ENCODE peak calls at places on chromosomes 13 and 19, in five cellular contexts. H is ovary, J is H1, C is tibial nerve, N is transverse colon. Z is an unnamed sample.

GRCh38 chr13:84925443-84925842 is 873.8 kb downstream of the SLITRK6 start:
- DNase-seq in N (no peak), J (no peak), H (no peak), C (no peak), Z (no peak)

GRCh38 chr13:36685912-36686311 is 12.1 kb downstream of the SERTM1 start:
- DNase-seq in H (no peak), N (no peak), C (no peak), J (no peak), Z (no peak)

GRCh38 chr19:46529622-46530451 is 34.2 kb upstream of the PNMA8B start:
- DNase-seq in J (peak; percentile 86), H (peak; percentile 71), C (peak; percentile 53), N (peak; percentile 70), Z (peak; percentile 75)

GRCh38 chr19:10454267-10454666 is 33.9 kb downstream of the PDE4A start:
- DNase-seq in J (peak; percentile 85), C (no peak), N (no peak), H (no peak), Z (no peak)

GRCh38 chr19:11377237-11377636 is 2.8 kb downstream of the SWSAP1 start:
- DNase-seq in J (no peak), N (peak; percentile 48), H (no peak), C (peak; percentile 43), Z (no peak)

GRCh38 chr19:46015080-46015960 is 7.5 kb downstream of the PGLYRP1 start:
- DNase-seq in H (peak; percentile 48), N (peak; percentile 83), C (no peak), J (peak; percentile 93), Z (no peak)

GRCh38 chr13:29883941-29884518 is 33.6 kb upstream of the UBL3 start:
- DNase-seq in J (no peak), N (no peak), C (no peak), H (no peak), Z (no peak)

GRCh38 chr19:55251296-55252081 is 7.3 kb downstream of the PPP6R1 start:
- DNase-seq in N (no peak), C (no peak), J (no peak), H (no peak), Z (no peak)

GRCh38 chr13:74174810-74175209 is 40.6 kb upstream of the KLF12 start:
- DNase-seq in H (no peak), J (no peak), N (no peak), C (no peak), Z (no peak)

GRCh38 chr13:101209206-101209893 is 207.0 kb downstream of the NALCN start:
- DNase-seq in N (no peak), C (no peak), J (no peak), H (no peak), Z (no peak)

GRCh38 chr19:55643733-55644116 is 276 bp downstream of the ZNF581 start:
- DNase-seq in J (no peak), H (peak; percentile 48), N (no peak), C (no peak), Z (no peak)

GRCh38 chr13:36981156-36981743 is 17.9 kb downstream of the ALG5 start:
- DNase-seq in J (no peak), N (no peak), H (no peak), C (no peak), Z (no peak)

GRCh38 chr13:23020246-23020843 is 160.4 kb upstream of the SGCG start:
- DNase-seq in N (peak; percentile 42), H (peak; percentile 37), C (peak; percentile 76), J (peak; percentile 48), Z (no peak)

GRCh38 chr13:80923907-80924306 is 583.0 kb upstream of the SPRY2 start:
- DNase-seq in C (no peak), N (no peak), J (no peak), H (no peak), Z (no peak)

GRCh38 chr13:94854688-94855087 is 142.3 kb upstream of the SOX21 start:
- DNase-seq in C (no peak), N (no peak), H (no peak), J (no peak), Z (no peak)

GRCh38 chr13:83286737-83287136 is 595.5 kb downstream of the SLITRK1 start:
- DNase-seq in J (no peak), H (no peak), C (no peak), N (no peak), Z (no peak)

GRCh38 chr13:40539954-40540706 is 126.3 kb downstream of the FOXO1 start:
- DNase-seq in C (no peak), J (no peak), H (no peak), N (no peak), Z (no peak)

GRCh38 chr19:38706792-38707511 is 37.3 kb downstream of the CAPN12 start:
- DNase-seq in N (no peak), H (no peak), J (no peak), C (no peak), Z (no peak)

GRCh38 chr13:42377640-42378382 is 105.9 kb downstream of the AKAP11 start:
- DNase-seq in C (no peak), N (no peak), H (no peak), J (no peak), Z (no peak)
- TF ChIP-seq EP300 in C (no peak), N (no peak), H (no peak), J (no peak), Z (no peak)

GRCh38 chr13:109682534-109683244 is 103.7 kb downstream of the IRS2 start:
- DNase-seq in N (no peak), J (no peak), H (no peak), C (no peak), Z (no peak)

GRCh38 chr13:109684836-109685602 is 101.4 kb downstream of the IRS2 start:
- DNase-seq in H (peak; percentile 45), N (peak; percentile 74), C (peak; percentile 31), J (no peak), Z (no peak)

GRCh38 chr13:109687559-109688448 is 98.6 kb downstream of the IRS2 start:
- DNase-seq in H (no peak), C (no peak), J (no peak), N (peak; percentile 77), Z (no peak)

GRCh38 chr13:109680930-109681329 is 105.5 kb downstream of the IRS2 start:
- DNase-seq in H (no peak), N (no peak), J (no peak), C (no peak), Z (no peak)

GRCh38 chr13:109684084-109684835 is 102.1 kb downstream of the IRS2 start:
- DNase-seq in N (peak; percentile 60), C (no peak), J (no peak), H (no peak), Z (no peak)
- H3K27ac ChIP-seq in N (peak overlapping the region; percentile 87), C (no peak overlapping the region), J (no peak overlapping the region), H (peak overlapping the region; percentile 63), Z (peak overlapping the region; percentile 0)

GRCh38 chr13:97262058-97262457 is 39.9 kb downstream of the MBNL2 start:
- DNase-seq in J (peak; percentile 39), C (no peak), N (no peak), H (no peak), Z (no peak)

GRCh38 chr13:97263160-97263559 is 41.0 kb downstream of the MBNL2 start:
- DNase-seq in N (no peak), H (no peak), J (no peak), C (peak; percentile 3), Z (no peak)

GRCh38 chr13:97266734-97267417 is 44.7 kb downstream of the MBNL2 start:
- DNase-seq in N (no peak), H (no peak), C (no peak), J (no peak), Z (no peak)

GRCh38 chr13:97266328-97266727 is 44.2 kb downstream of the MBNL2 start:
- DNase-seq in C (no peak), N (no peak), H (no peak), J (no peak), Z (no peak)

GRCh38 chr13:97264663-97265062 is 42.5 kb downstream of the MBNL2 start:
- DNase-seq in N (no peak), J (no peak), H (no peak), C (no peak), Z (no peak)
- H3K4me1 ChIP-seq in N (peaks cover 25% of the 10 kb centered on the region), J (peaks cover 11% of the 10 kb centered on the region), H (peaks cover 46% of the 10 kb centered on the region), C (peaks cover 76% of the 10 kb centered on the region), Z (peaks cover 50% of the 10 kb centered on the region)

GRCh38 chr19:13861714-13862531 is 15.0 kb upstream of the NANOS3 start:
- DNase-seq in J (peak; percentile 99), C (peak; percentile 92), N (peak; percentile 95), H (peak; percentile 98), Z (peak; percentile 97)
- TF ChIP-seq EP300 in J (peak; percentile 44), C (peak; percentile 59), N (no peak), H (no peak), Z (no peak)

GRCh38 chr19:18465964-18466339 is 28.0 kb upstream of the ISYNA1 start:
- DNase-seq in C (no peak), N (no peak), J (no peak), H (no peak), Z (no peak)

GRCh38 chr19:18466354-18466753 is 28.4 kb upstream of the ISYNA1 start:
- DNase-seq in J (no peak), C (no peak), N (no peak), H (no peak), Z (no peak)

GRCh38 chr19:18461471-18461870 is 23.5 kb upstream of the ISYNA1 start:
- DNase-seq in N (no peak), C (no peak), J (no peak), H (peak; percentile 46), Z (no peak)

GRCh38 chr19:18465214-18465963 is 27.5 kb upstream of the ISYNA1 start:
- DNase-seq in J (no peak), H (peak; percentile 53), C (no peak), N (no peak), Z (no peak)

GRCh38 chr19:18464646-18465045 is 26.7 kb upstream of the ISYNA1 start:
- DNase-seq in H (peak; percentile 83), J (no peak), N (peak; percentile 79), C (peak; percentile 84), Z (no peak)
- H3K27ac ChIP-seq in H (peak overlapping the region; percentile 63), J (no peak overlapping the region), N (peak overlapping the region; percentile 78), C (peak overlapping the region; percentile 62), Z (peak overlapping the region; percentile 75)

GRCh38 chr19:3985643-3986259 is 488 bp upstream of the EEF2 start:
- DNase-seq in N (no peak), C (no peak), J (no peak), H (no peak), Z (no peak)
- H3K4me1 ChIP-seq in N (peaks cover 22% of the 10 kb centered on the region), C (peaks cover 28% of the 10 kb centered on the region), J (peaks cover 10% of the 10 kb centered on the region), H (peaks cover 4% of the 10 kb centered on the region), Z (peaks cover 64% of the 10 kb centered on the region)

GRCh38 chr13:32040052-32040642 is 8.6 kb downstream of the FRY start:
- DNase-seq in C (no peak), N (no peak), J (no peak), H (no peak), Z (no peak)
- TF ChIP-seq EP300 in C (no peak), N (no peak), J (no peak), H (no peak), Z (no peak)

GRCh38 chr13:52808842-52809219 is 39.6 kb downstream of the PCDH8 start:
- DNase-seq in J (no peak), N (no peak), H (no peak), C (no peak), Z (no peak)
- H3K27ac ChIP-seq in J (no peak overlapping the region), N (no peak overlapping the region), H (no peak overlapping the region), C (no peak overlapping the region), Z (no peak overlapping the region)

DNA sequence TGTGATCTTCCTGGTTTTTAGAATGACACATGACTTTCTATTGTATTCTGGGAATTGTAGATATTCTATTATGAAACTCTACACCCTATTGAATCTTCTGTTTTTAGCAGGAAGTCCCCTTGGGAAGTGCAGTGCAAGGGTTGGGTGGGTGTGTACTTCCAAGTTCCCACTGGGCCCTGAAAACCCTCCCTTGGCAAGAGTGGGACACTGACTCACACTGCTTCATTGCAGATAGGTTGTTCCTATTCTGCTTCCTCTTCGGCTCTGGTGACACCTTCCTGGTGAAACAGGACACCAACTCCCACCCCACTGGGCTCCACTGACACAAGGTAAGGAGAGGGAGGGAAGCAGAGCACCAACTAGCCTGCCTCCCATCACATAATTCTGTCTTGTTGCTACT is 121.8 kb downstream of the KCTD12 start:
- DNase-seq in N (peak; percentile 16), C (peak; percentile 37), J (no peak), H (no peak), Z (peak; percentile 79)
- H3K4me1 ChIP-seq in N (no peaks in the 10 kb centered on the region), C (peaks cover 4% of the 10 kb centered on the region), J (no peaks in the 10 kb centered on the region), H (no peaks in the 10 kb centered on the region), Z (peaks cover 22% of the 10 kb centered on the region)